ENCODE peak calls at places on chromosomes 4 and X, in five cellular contexts. B is fibroblast of lung, Y is progenitor cell of endocrine pancreas, S is brain microvascular endothelial cell, D is PC-3. K is an unnamed sample.

GRCh38 chr4:114924311-114924710 is 189.1 kb downstream of the NDST4 start:
- DNase-seq in B (no peak), Y (no peak), S (no peak), D (no peak), K (no peak)

GRCh38 chr4:1768367-1769034 is 24.6 kb upstream of the FGFR3 start:
- DNase-seq in B (no peak), Y (no peak), S (no peak), D (no peak), K (no peak)

GRCh38 chr4:21898101-21898500 is 50.5 kb downstream of the KCNIP4 start:
- DNase-seq in B (no peak), Y (no peak), S (no peak), D (no peak), K (no peak)

GRCh38 chr4:88130544-88131305 is 27.7 kb downstream of the ABCG2 start:
- DNase-seq in B (no peak), Y (no peak), S (no peak), D (no peak), K (no peak)

GRCh38 chr4:82825425-82825824 is 26.8 kb upstream of the SCD5 start:
- DNase-seq in B (no peak), Y (no peak), S (no peak), D (no peak), K (no peak)

GRCh38 chrX:1486177-1486576 is 33.5 kb upstream of the ASMTL start:
- DNase-seq in B (no peak), Y (no peak), S (no peak), D (no peak), K (peak; percentile 20)

GRCh38 chr4:148854203-148854602 is 412.0 kb upstream of the NR3C2 start:
- DNase-seq in B (no peak), Y (no peak), S (no peak), D (no peak), K (no peak)

GRCh38 chrX:121000589-121000988 is 15.0 kb upstream of the CT47A1 start:
- DNase-seq in B (no peak), Y (no peak), S (no peak), D (peak; percentile 75), K (no peak)

GRCh38 chr4:83360018-83360417 is 25.4 kb upstream of the HPSE start:
- DNase-seq in B (no peak), Y (no peak), S (no peak), D (no peak), K (no peak)

GRCh38 chr4:74268643-74269042 is 39.6 kb upstream of the EPGN start:
- DNase-seq in B (no peak), Y (no peak), S (no peak), D (peak; percentile 58), K (no peak)

GRCh38 chrX:153763989-153764755 is at the start of gene PLXNB3:
- DNase-seq in B (peak; percentile 59), Y (peak; percentile 57), S (peak; percentile 43), D (peak; percentile 94), K (no peak)

GRCh38 chrX:102808336-102808735 is 87.8 kb downstream of the GPRASP3 start:
- DNase-seq in B (no peak), Y (no peak), S (no peak), D (peak; percentile 2), K (no peak)

GRCh38 chr4:185082549-185082948 is 60.5 kb upstream of the SLC25A4 start:
- DNase-seq in B (peak; percentile 9), Y (no peak), S (no peak), D (peak; percentile 36), K (no peak)

GRCh38 chrX:63713510-63713909 is 71.5 kb downstream of the ARHGEF9 start:
- DNase-seq in B (no peak), Y (no peak), S (no peak), D (no peak), K (no peak)

GRCh38 chr4:52836120-52836519 is 26.0 kb upstream of the RASL11B start:
- DNase-seq in B (no peak), Y (no peak), S (no peak), D (no peak), K (no peak)

GRCh38 chr4:125704726-125705125 is 390.0 kb downstream of the FAT4 start:
- DNase-seq in B (no peak), Y (no peak), S (no peak), D (peak; percentile 12), K (no peak)

GRCh38 chrX:10600479-10600878 is 19.9 kb downstream of the MID1 start:
- DNase-seq in B (no peak), Y (no peak), S (no peak), D (no peak), K (no peak)

GRCh38 chr4:175531405-175532091 is 280.5 kb downstream of the GPM6A start:
- DNase-seq in B (peak; percentile 58), Y (no peak), S (peak; percentile 72), D (peak; percentile 77), K (no peak)

GRCh38 chr4:14596904-14597303 is 405.4 kb upstream of the CPEB2 start:
- DNase-seq in B (no peak), Y (no peak), S (no peak), D (peak; percentile 53), K (no peak)

GRCh38 chr4:3070709-3071500 is 3.4 kb downstream of the HTT-AS start:
- DNase-seq in B (no peak), Y (no peak), S (peak; percentile 14), D (no peak), K (no peak)

GRCh38 chr4:9889306-9889705 is 107.9 kb downstream of the DRD5 start:
- DNase-seq in B (no peak), Y (no peak), S (no peak), D (no peak), K (no peak)

GRCh38 chr4:170305627-170306026 is 215.9 kb upstream of the AADAT start:
- DNase-seq in B (no peak), Y (no peak), S (no peak), D (peak; percentile 28), K (no peak)

GRCh38 chr4:74203467-74203866 is 45.5 kb downstream of the MTHFD2L start:
- DNase-seq in B (no peak), Y (no peak), S (no peak), D (no peak), K (no peak)

GRCh38 chrX:115229337-115229991 is 4.4 kb downstream of the LRCH2 start:
- DNase-seq in B (no peak), Y (no peak), S (no peak), D (no peak), K (no peak)

GRCh38 chr4:124931050-124931449 is 218.5 kb upstream of the ANKRD50 start:
- DNase-seq in B (peak; percentile 79), Y (no peak), S (peak; percentile 51), D (peak; percentile 78), K (no peak)

DNA sequence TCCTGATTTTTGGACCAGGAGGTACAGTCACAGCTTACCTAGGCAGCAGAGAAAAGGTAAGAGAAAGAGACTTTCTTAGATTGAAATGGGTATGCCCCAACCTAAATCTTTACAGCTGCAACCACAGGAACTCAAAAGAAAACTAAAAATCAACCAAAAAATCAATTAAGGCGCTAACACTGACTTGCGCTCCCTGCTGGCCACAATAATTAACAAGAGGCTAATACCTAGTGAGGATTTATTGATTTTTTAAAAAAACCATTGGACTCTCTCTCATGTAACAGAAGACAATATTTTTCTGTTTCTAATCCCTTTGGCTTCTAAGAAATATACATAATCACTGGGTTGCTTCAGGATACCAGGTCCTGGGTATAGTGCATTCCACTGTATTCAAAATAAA is 153.9 kb upstream of the TENM3 start:
- DNase-seq in B (no peak), Y (no peak), S (no peak), D (peak; percentile 13), K (no peak)
- TF ChIP-seq CTCF in B (no peak), Y (peak; percentile 68), S (peak; percentile 35), D (peak; percentile 59), K (peak; percentile 61)

GRCh38 chrX:24395775-24396174 is 35.3 kb downstream of the SUPT20HL1 start:
- DNase-seq in B (peak; percentile 77), Y (peak; percentile 34), S (peak; percentile 79), D (peak; percentile 85), K (no peak)
- TF ChIP-seq CTCF in B (peak; percentile 65), Y (peak; percentile 83), S (peak; percentile 76), D (peak; percentile 87), K (peak; percentile 88)

GRCh38 chr4:37389369-37389765 is 144.8 kb downstream of the NWD2 start:
- DNase-seq in B (no peak), Y (no peak), S (no peak), D (no peak), K (no peak)

GRCh38 chr4:37388672-37389368 is 144.3 kb downstream of the NWD2 start:
- DNase-seq in B (no peak), Y (no peak), S (no peak), D (no peak), K (no peak)

GRCh38 chr4:37385424-37385823 is 140.9 kb downstream of the NWD2 start:
- DNase-seq in B (no peak), Y (no peak), S (no peak), D (no peak), K (no peak)

GRCh38 chr4:37381040-37381668 is 136.6 kb downstream of the NWD2 start:
- DNase-seq in B (no peak), Y (no peak), S (no peak), D (no peak), K (no peak)

DNA sequence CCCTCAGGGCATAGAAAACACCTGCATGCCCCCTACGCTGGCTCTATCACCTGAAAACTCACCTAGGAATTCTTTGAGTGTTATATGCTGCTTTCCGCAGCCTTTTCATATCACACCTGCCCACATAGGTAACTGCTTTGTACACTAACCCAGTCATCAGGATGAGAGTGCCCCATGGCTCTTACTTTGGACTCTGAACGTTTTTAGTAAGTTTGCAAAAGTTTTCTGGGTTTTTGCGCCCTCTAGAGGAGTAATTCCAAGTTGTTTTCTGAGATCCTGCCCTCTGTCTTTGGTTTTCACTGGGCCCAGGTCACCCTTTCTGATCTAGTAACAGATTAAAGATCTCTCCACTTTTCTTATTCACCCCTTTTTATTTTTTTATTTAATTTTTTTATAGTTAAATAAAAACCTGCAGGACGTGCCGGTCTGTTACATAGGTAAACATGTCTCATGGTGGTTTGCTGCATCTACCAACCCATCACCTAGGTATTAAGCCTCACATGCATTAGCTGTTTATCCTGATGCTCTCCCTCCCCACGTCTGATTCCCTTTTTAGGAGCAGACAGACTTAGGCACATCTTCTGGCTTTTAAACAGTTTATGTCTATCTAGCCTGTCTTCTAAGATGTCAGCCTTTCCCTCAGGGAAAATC is 139.2 kb downstream of the NWD2 start:
- DNase-seq in B (peak; percentile 19), Y (no peak), S (peak; percentile 11), D (peak; percentile 73), K (no peak)
- TF ChIP-seq CTCF in B (peak; percentile 58), Y (peak; percentile 86), S (peak; percentile 63), D (peak; percentile 65), K (peak; percentile 84)

GRCh38 chr4:4269856-4270255 is 20.1 kb downstream of the LYAR start:
- DNase-seq in B (peak; percentile 17), Y (no peak), S (peak; percentile 77), D (peak; percentile 38), K (no peak)

GRCh38 chr4:4270529-4270928 is 19.4 kb downstream of the LYAR start:
- DNase-seq in B (no peak), Y (no peak), S (peak; percentile 14), D (peak; percentile 26), K (no peak)

GRCh38 chr4:4269326-4269725 is 20.6 kb downstream of the LYAR start:
- DNase-seq in B (no peak), Y (no peak), S (no peak), D (no peak), K (no peak)

GRCh38 chr4:4274226-4274625 is 15.7 kb downstream of the LYAR start:
- DNase-seq in B (no peak), Y (no peak), S (no peak), D (no peak), K (no peak)

DNA sequence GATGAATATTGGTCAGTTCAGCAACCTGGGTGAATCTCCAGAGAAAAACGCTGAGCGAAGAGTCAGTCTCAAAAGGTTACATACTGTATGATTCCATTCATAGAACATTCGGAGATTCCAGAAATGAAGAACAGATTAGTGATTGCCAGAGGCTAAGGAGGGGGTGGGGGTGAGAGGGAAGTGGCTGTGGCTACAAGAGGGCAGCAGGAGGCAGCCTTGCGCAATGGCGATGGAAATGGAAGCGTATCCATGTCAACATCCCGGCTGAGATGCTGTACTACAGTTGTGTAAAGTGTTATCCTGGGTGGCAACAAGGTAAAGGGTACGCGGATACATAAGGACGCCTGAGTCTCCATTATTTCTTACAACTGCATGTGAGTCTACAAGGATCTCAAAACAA is 18.0 kb downstream of the LYAR start:
- DNase-seq in B (no peak), Y (no peak), S (peak; percentile 9), D (no peak), K (no peak)
- TF ChIP-seq CTCF in B (no peak), Y (no peak), S (peak; percentile 4), D (peak; percentile 15), K (no peak)